ENCODE peak calls at places on chromosome 16, in eight cellular contexts. R is adrenal gland, T is prostate gland, I is spleen, D is ovary, J is H1, E is stomach, U is suprapubic skin. K is an unnamed sample. For H3K27me3, the result is how much of the 10 kb centered on the place peaks cover.

GRCh38 chr16:35713762-35714650 is 2254.6 kb downstream of the TP53TG3F start:
- DNase-seq in R (no peak), T (no peak), I (no peak), D (no peak), J (no peak), E (no peak), U (peak), K (no peak)

GRCh38 chr16:87860553-87861299 is 8.6 kb downstream of the SLC7A5 start:
- DNase-seq in R (peak), T (no peak), I (peak), D (peak), J (no peak), E (no peak), U (no peak), K (peak)

GRCh38 chr16:84836234-84836647 is 16.5 kb downstream of the CRISPLD2 start:
- DNase-seq in R (peak), T (peak), I (no peak), D (peak), J (peak), E (peak), U (peak), K (peak)

GRCh38 chr16:11256657-11257130 is 690 bp upstream of the SOCS1 start:
- DNase-seq in R (peak), T (peak), I (no peak), D (no peak), J (no peak), E (peak), U (peak), K (peak)

GRCh38 chr16:14202697-14203096 is 131.6 kb downstream of the MRTFB start:
- DNase-seq in R (no peak), T (peak), I (no peak), D (no peak), J (no peak), E (no peak), U (no peak), K (no peak)

GRCh38 chr16:2288701-2289100 is 20.8 kb upstream of the RNPS1 start:
- DNase-seq in R (no peak), T (no peak), I (no peak), D (no peak), J (no peak), E (no peak), U (no peak), K (no peak)

GRCh38 chr16:84607694-84608093 is 10.2 kb downstream of the COTL1 start:
- DNase-seq in R (no peak), T (no peak), I (no peak), D (no peak), J (no peak), E (no peak), U (no peak), K (peak)

GRCh38 chr16:4213721-4214120 is 28.2 kb downstream of the SRL start:
- DNase-seq in R (no peak), T (no peak), I (no peak), D (no peak), J (no peak), E (peak), U (no peak), K (no peak)

GRCh38 chr16:77816293-77816692 is 27.9 kb downstream of the VAT1L start:
- DNase-seq in R (no peak), T (no peak), I (no peak), D (no peak), J (no peak), E (no peak), U (no peak), K (no peak)

GRCh38 chr16:89194340-89195311 is 5.7 kb downstream of the SLC22A31 start:
- DNase-seq in R (no peak), T (no peak), I (peak), D (peak), J (peak), E (no peak), U (no peak), K (no peak)

GRCh38 chr16:1791256-1791942 is 2.1 kb downstream of the IGFALS start:
- DNase-seq in R (no peak), T (peak), I (peak), D (peak), J (no peak), E (no peak), U (no peak), K (peak)

GRCh38 chr16:23544436-23544835 is 12.7 kb downstream of the EARS2 start:
- DNase-seq in R (no peak), T (no peak), I (peak), D (no peak), J (no peak), E (no peak), U (no peak), K (no peak)

GRCh38 chr16:3065069-3065741 is at the start of gene IL32:
- DNase-seq in R (peak), T (no peak), I (no peak), D (peak), J (no peak), E (peak), U (no peak), K (peak)

GRCh38 chr16:13453325-13453724 is 466.6 kb upstream of the ERCC4 start:
- DNase-seq in R (no peak), T (no peak), I (no peak), D (no peak), J (no peak), E (no peak), U (no peak), K (no peak)

GRCh38 chr16:676565-677297 is 1.3 kb downstream of the RHBDL1 start:
- DNase-seq in R (no peak), T (peak), I (no peak), D (peak), J (peak), E (peak), U (no peak), K (no peak)

GRCh38 chr16:79466111-79466510 is 134.4 kb downstream of the MAF start:
- DNase-seq in R (no peak), T (peak), I (no peak), D (no peak), J (no peak), E (no peak), U (no peak), K (peak)

DNA sequence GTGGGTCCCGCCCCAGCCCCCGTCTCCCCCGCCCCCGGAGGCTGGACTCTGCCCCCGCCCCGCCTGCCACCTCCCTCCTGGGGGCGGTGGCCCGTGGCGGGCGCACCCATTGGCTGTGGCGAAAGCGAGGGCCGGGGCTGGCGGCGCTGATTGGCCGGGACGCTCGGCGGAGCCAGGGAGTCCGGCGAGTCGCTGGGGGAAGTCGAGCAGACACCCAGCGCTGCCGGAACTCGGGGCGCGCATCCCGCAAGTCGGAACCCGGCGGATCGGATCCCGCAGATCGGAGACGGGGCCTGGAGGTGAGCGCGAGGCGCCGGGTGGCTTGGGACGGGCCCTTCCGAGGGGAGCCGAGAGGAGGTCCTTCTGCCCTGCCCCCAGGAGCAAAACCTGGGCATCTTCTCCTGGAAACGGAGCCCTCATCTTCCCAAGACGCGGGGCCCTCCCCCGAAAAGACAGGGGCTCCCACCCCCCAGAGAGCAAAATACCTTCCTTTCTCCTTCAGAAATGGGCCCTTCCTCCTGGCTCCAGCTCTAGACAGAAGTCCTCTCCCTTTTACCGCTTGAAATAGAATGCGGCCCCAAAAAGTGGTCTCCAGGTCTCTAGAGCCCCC is at the start of gene ABAT:
- DNase-seq in R (peak), T (peak), I (peak), D (peak), J (peak), E (peak), U (peak), K (peak)
- TF ChIP-seq CTCF in R (no peak), T (no peak), I (no peak), D (no peak), J (no peak), E (no peak), U (no peak), K (no peak)

DNA sequence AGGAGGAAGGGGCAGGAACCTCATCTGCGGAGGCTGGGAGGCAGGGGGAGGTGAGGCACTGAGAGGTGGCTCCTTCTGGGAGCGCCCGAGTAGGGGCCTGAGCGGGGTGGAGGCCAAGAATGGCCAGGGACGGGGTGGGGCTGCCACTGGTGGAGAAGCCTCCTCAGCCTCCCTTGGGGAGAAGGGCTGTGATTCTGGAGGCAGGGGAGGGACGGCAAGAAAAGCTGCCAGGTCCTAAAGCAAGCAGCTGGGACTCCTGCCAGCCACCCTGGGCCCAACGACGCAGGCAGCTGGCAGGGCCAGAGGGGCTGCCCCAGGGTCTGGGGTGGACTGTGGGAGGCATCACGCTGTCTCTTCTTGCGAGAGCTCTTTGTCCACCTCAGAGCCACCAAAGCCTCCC is 12.7 kb upstream of the MLKL start:
- DNase-seq in R (no peak), T (no peak), I (no peak), D (no peak), J (no peak), E (no peak), U (no peak), K (no peak)
- H3K27me3 ChIP-seq in R (under half), T (under half), I (under half), D (under half), J (under half), E (under half), U (under half), K (under half)

DNA sequence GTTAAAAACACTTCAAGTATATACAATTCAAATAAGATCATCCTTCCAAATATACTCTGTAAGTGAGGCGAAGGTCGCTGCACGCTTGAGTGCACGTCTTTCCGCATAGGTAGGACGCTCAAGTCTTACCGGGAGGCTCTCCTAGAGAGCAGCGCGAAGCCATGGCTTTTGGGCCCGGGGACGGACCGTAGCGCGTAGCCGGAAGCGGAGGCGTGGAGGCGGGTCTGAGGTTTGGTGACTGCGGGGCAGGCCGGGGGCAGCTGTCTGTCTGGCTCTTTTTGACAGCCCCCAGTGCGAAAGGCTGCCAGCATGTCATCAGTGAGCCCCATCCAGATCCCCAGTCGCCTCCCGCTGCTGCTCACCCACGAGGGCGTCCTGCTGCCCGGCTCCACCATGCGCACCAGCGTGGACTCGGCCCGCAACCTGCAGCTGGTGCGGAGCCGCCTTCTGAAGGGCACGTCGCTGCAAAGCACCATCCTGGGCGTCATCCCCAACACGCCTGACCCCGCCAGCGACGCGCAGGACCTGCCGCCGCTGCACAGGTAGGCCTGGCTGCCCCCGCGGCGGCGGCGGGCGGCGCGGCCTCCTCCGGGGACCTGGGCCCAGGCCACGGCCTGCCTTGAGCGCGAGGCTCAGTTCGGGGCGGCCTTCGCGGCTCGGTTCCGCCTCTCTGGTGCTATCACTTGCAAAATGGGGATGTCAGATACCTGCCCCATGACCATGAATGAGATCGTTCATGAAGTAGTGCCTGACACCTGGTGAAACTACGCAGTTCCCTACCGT is at the start of gene LONP2:
- DNase-seq in R (peak), T (peak), I (peak), D (peak), J (peak), E (peak), U (peak), K (peak)
- TF ChIP-seq POLR2A in R (no peak), T (peak), I (no peak), D (peak), J (peak), E (no peak), U (peak), K (peak)

GRCh38 chr16:70251651-70252354 is at the start of gene EXOSC6:
- DNase-seq in R (peak), T (peak), I (peak), D (peak), J (peak), E (peak), U (peak), K (peak)

GRCh38 chr16:70254095-70254964 is 2.6 kb upstream of the EXOSC6 start:
- DNase-seq in R (no peak), T (no peak), I (no peak), D (no peak), J (no peak), E (no peak), U (no peak), K (no peak)

GRCh38 chr16:70252355-70252988 is 732 bp upstream of the EXOSC6 start:
- DNase-seq in R (no peak), T (no peak), I (no peak), D (no peak), J (peak), E (no peak), U (no peak), K (no peak)

GRCh38 chr16:70253291-70254094 is 1.8 kb upstream of the EXOSC6 start:
- DNase-seq in R (peak), T (no peak), I (no peak), D (no peak), J (peak), E (no peak), U (no peak), K (no peak)

GRCh38 chr16:70250748-70251650 is 741 bp downstream of the EXOSC6 start:
- DNase-seq in R (peak), T (peak), I (peak), D (peak), J (peak), E (peak), U (no peak), K (no peak)
- TF ChIP-seq CTCF in R (no peak), T (no peak), I (no peak), D (no peak), J (no peak), E (no peak), U (no peak), K (no peak)

DNA sequence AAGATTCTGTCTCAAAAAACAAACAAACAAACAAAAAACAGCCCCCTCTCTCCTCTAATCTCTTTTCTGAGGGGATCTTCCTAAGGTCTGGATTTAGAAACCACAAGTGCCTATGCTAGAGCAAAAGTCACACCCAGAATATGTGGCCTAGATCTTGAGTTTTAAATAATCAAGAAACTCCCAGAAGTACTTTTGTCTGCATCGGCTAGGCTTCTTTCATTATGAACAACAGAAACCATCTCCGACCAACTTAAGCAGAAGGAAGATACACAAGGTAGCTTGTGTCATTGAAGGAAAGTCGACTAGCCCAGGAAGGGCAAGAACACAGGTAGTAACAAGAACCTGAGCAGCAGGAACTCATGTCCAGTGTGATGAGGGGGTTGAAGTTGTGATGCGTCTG is 73.9 kb upstream of the KIFC3 start:
- DNase-seq in R (no peak), T (no peak), I (no peak), D (no peak), J (no peak), E (no peak), U (no peak), K (no peak)
- H3K27me3 ChIP-seq in R (under half), T (under half), I (under half), D (under half), J (under half), E (under half), U (under half), K (under half)

DNA sequence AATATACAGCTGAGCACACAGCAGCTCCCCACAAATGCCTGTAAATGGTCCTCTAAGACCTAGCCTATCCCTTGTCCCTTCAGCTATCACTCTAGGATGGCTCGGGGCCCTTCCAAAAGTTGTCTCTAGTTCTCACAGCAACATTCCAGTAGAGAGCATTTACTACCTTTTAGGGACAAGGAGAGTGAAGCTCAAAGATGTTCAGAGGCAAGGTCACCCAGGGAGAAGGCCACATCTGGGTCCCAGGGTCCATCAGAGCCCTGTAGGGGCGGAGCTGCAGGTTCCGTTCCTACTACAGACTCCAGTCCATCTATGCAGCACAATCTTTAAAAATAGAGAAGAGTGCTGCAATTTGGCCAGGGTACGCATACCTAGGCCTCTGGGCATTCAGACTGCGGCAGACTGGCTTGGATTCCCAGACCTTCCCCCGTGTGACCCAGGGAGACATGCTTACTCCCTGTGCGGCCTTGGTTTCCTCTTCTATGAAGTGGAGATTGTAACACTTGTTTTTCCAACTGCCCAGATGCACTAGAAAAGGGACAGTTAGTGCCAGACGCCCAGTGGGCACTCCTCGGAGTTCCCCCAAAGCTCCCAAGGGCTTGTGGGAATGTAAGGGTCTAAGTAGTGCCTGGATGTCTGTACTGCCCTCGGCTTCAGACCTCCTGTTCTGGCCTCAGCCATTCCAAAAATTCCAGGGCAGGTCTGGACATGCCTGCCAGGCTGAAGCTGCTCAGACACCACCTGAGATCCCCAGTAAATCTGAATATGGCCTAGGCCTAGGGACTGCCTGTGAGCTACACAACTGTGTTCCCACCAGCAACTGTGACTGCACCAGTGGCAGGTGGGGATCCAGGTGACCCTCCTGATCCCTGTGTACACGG is 2.5 kb downstream of the SLC12A4 start:
- DNase-seq in R (no peak), T (no peak), I (no peak), D (no peak), J (no peak), E (no peak), U (no peak), K (peak)
- TF ChIP-seq POLR2A in R (no peak), T (no peak), I (no peak), D (no peak), J (no peak), E (no peak), U (no peak), K (no peak)

DNA sequence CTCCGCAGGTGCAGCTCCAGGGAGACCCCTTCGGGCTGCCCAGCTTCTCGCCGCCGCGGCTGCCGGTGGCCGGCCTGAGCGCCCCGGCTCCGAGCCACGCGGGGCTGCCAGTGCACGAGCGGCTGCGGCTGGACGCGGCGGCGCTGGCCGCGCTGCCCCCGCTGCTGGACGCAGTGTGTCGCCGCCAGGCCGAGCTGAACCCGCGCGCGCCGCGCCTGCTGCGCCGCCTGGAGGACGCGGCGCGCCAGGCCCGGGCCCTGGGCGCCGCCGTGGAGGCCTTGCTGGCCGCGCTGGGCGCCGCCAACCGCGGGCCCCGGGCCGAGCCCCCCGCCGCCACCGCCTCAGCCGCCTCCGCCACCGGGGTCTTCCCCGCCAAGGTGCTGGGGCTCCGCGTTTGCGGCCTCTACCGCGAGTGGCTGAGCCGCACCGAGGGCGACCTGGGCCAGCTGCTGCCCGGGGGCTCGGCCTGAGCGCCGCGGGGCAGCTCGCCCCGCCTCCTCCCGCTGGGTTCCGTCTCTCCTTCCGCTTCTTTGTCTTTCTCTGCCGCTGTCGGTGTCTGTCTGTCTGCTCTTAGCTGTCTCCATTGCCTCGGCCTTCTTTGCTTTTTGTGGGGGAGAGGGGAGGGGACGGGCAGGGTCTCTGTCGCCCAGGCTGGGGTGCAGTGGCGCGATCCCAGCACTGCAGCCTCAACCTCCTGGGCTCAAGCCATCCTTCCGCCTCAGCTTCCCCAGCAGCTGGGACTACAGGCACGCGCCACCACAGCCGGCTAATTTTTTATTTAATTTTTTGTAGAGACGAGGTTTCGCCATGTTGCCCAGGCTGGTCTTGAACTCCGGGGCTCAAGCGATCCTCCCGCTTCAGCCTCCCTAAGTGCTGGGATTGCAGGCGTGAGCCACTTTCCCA is 5.9 kb downstream of the CTF1 start:
- DNase-seq in R (peak), T (peak), I (peak), D (peak), J (peak), E (peak), U (no peak), K (no peak)
- TF ChIP-seq CTCF in R (no peak), T (peak), I (peak), D (no peak), J (peak), E (peak), U (peak), K (peak)

DNA sequence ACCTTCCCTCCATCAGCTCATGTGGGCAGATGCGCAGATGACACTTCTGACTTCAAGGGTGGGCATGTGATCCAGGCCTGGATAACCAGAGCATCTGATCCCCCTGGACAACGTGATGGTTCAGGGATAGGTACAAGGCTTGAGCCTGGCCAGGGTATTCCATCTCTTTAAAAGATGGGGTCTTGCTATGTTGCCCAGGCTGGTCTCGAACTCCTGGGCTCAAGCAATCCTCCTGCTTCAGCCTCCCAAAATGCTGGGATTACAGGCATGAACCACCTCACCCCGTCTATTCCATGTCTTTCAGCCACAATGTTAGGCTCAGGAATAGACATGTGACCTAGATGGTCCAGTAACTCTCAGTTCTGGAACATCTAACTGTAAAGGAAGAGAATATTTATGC is 20.8 kb downstream of the CRYM start:
- DNase-seq in R (no peak), T (no peak), I (no peak), D (no peak), J (no peak), E (no peak), U (no peak), K (no peak)
- H3K27me3 ChIP-seq in R (under half), T (under half), I (under half), D (under half), J (under half), E (under half), U (under half), K (under half)